ENCODE peak calls at places on chromosomes 4 and X, in ten cellular contexts. One of them, this sample, is unnamed.
A peak's percentile ranks its signal among the peaks of the same experiment; 100 is the strongest.

GRCh38 chr4:186137193-186137792 is 32.8 kb downstream of the FAM149A start:
- DNase-seq in ovary: no peak
- DNase-seq in aorta: no peak
- DNase-seq in mammary epithelial cell: no peak
- DNase-seq in HCT116: peak; percentile 12
- DNase-seq in H9: no peak
- DNase-seq in fibroblast of lung: peak; percentile 14
- DNase-seq in Karpas-422: peak; percentile 65
- DNase-seq in astrocyte: peak; percentile 4
- DNase-seq in psoas muscle: no peak
- DNase-seq in this sample: no peak

GRCh38 chr4:185637162-185637875 is 102.0 kb upstream of the PDLIM3 start:
- DNase-seq in H9: no peak
- DNase-seq in HCT116: no peak
- DNase-seq in mammary epithelial cell: no peak
- DNase-seq in Karpas-422: no peak
- DNase-seq in fibroblast of lung: no peak
- DNase-seq in astrocyte: no peak
- DNase-seq in aorta: no peak
- DNase-seq in ovary: no peak
- DNase-seq in psoas muscle: no peak
- DNase-seq in this sample: no peak

GRCh38 chr4:185711764-185712163 is 100.2 kb downstream of the SORBS2 start:
- DNase-seq in astrocyte: peak; percentile 54
- DNase-seq in psoas muscle: no peak
- DNase-seq in ovary: no peak
- DNase-seq in HCT116: no peak
- DNase-seq in H9: no peak
- DNase-seq in Karpas-422: no peak
- DNase-seq in mammary epithelial cell: peak; percentile 82
- DNase-seq in fibroblast of lung: peak; percentile 60
- DNase-seq in aorta: no peak
- DNase-seq in this sample: no peak

GRCh38 chr4:143391261-143391660 is 54.6 kb downstream of the GAB1 start:
- DNase-seq in psoas muscle: no peak
- DNase-seq in astrocyte: no peak
- DNase-seq in H9: no peak
- DNase-seq in Karpas-422: no peak
- DNase-seq in fibroblast of lung: no peak
- DNase-seq in mammary epithelial cell: no peak
- DNase-seq in HCT116: no peak
- DNase-seq in ovary: no peak
- DNase-seq in aorta: no peak
- DNase-seq in this sample: no peak

GRCh38 chr4:158170691-158171455 is 2.0 kb downstream of the GASK1B start:
- DNase-seq in aorta: peak; percentile 93
- DNase-seq in astrocyte: no peak
- DNase-seq in HCT116: no peak
- DNase-seq in ovary: peak; percentile 84
- DNase-seq in Karpas-422: peak; percentile 59
- DNase-seq in H9: peak; percentile 60
- DNase-seq in mammary epithelial cell: peak; percentile 93
- DNase-seq in fibroblast of lung: peak; percentile 22
- DNase-seq in psoas muscle: peak; percentile 74
- DNase-seq in this sample: peak; percentile 72

GRCh38 chr4:16759781-16760459 is 138.5 kb downstream of the LDB2 start:
- DNase-seq in astrocyte: no peak
- DNase-seq in H9: no peak
- DNase-seq in psoas muscle: no peak
- DNase-seq in mammary epithelial cell: no peak
- DNase-seq in ovary: no peak
- DNase-seq in HCT116: no peak
- DNase-seq in fibroblast of lung: no peak
- DNase-seq in Karpas-422: no peak
- DNase-seq in aorta: no peak
- DNase-seq in this sample: no peak

GRCh38 chr4:147778942-147779341 is 47.1 kb downstream of the ARHGAP10 start:
- DNase-seq in aorta: no peak
- DNase-seq in H9: no peak
- DNase-seq in HCT116: no peak
- DNase-seq in mammary epithelial cell: no peak
- DNase-seq in fibroblast of lung: no peak
- DNase-seq in ovary: no peak
- DNase-seq in psoas muscle: no peak
- DNase-seq in astrocyte: no peak
- DNase-seq in Karpas-422: no peak
- DNase-seq in this sample: no peak

GRCh38 chr4:99612281-99612680 is 37.7 kb downstream of the MTTP start:
- DNase-seq in mammary epithelial cell: no peak
- DNase-seq in HCT116: no peak
- DNase-seq in Karpas-422: no peak
- DNase-seq in psoas muscle: no peak
- DNase-seq in astrocyte: no peak
- DNase-seq in ovary: no peak
- DNase-seq in aorta: no peak
- DNase-seq in fibroblast of lung: no peak
- DNase-seq in H9: no peak
- DNase-seq in this sample: no peak

GRCh38 chr4:121199742-121200561 is 35.8 kb upstream of the TNIP3 start:
- DNase-seq in aorta: no peak
- DNase-seq in mammary epithelial cell: no peak
- DNase-seq in astrocyte: no peak
- DNase-seq in HCT116: no peak
- DNase-seq in H9: no peak
- DNase-seq in psoas muscle: no peak
- DNase-seq in Karpas-422: no peak
- DNase-seq in fibroblast of lung: no peak
- DNase-seq in ovary: no peak
- DNase-seq in this sample: no peak

GRCh38 chr4:155657169-155657568 is 9.5 kb upstream of the GUCY1A1 start:
- DNase-seq in HCT116: no peak
- DNase-seq in ovary: no peak
- DNase-seq in fibroblast of lung: no peak
- DNase-seq in H9: no peak
- DNase-seq in psoas muscle: no peak
- DNase-seq in Karpas-422: no peak
- DNase-seq in aorta: no peak
- DNase-seq in mammary epithelial cell: no peak
- DNase-seq in astrocyte: no peak
- DNase-seq in this sample: no peak

GRCh38 chr4:173252024-173252935 is 81.9 kb downstream of the HMGB2 start:
- DNase-seq in ovary: peak; percentile 22
- DNase-seq in H9: no peak
- DNase-seq in aorta: peak; percentile 77
- DNase-seq in Karpas-422: no peak
- DNase-seq in fibroblast of lung: peak; percentile 100
- DNase-seq in HCT116: peak; percentile 99
- DNase-seq in mammary epithelial cell: peak; percentile 99
- DNase-seq in astrocyte: peak; percentile 100
- DNase-seq in psoas muscle: peak; percentile 71
- DNase-seq in this sample: no peak

GRCh38 chr4:173247316-173247715 is 78.7 kb downstream of the GALNT7 start:
- DNase-seq in psoas muscle: no peak
- DNase-seq in mammary epithelial cell: no peak
- DNase-seq in HCT116: no peak
- DNase-seq in aorta: no peak
- DNase-seq in H9: no peak
- DNase-seq in ovary: no peak
- DNase-seq in astrocyte: no peak
- DNase-seq in fibroblast of lung: no peak
- DNase-seq in Karpas-422: peak; percentile 55
- DNase-seq in this sample: no peak

GRCh38 chr4:173243917-173244658 is 75.5 kb downstream of the GALNT7 start:
- DNase-seq in mammary epithelial cell: no peak
- DNase-seq in H9: no peak
- DNase-seq in Karpas-422: no peak
- DNase-seq in ovary: no peak
- DNase-seq in HCT116: no peak
- DNase-seq in aorta: no peak
- DNase-seq in psoas muscle: no peak
- DNase-seq in fibroblast of lung: no peak
- DNase-seq in astrocyte: no peak
- DNase-seq in this sample: no peak

GRCh38 chr4:173246719-173247118 is 78.1 kb downstream of the GALNT7 start:
- DNase-seq in Karpas-422: peak; percentile 81
- DNase-seq in psoas muscle: no peak
- DNase-seq in ovary: no peak
- DNase-seq in HCT116: no peak
- DNase-seq in aorta: no peak
- DNase-seq in mammary epithelial cell: no peak
- DNase-seq in fibroblast of lung: no peak
- DNase-seq in astrocyte: no peak
- DNase-seq in H9: no peak
- DNase-seq in this sample: no peak

GRCh38 chr4:173248690-173249089 is 80.1 kb downstream of the GALNT7 start:
- DNase-seq in mammary epithelial cell: no peak
- DNase-seq in Karpas-422: no peak
- DNase-seq in aorta: no peak
- DNase-seq in ovary: no peak
- DNase-seq in H9: no peak
- DNase-seq in HCT116: no peak
- DNase-seq in astrocyte: no peak
- DNase-seq in psoas muscle: no peak
- DNase-seq in fibroblast of lung: no peak
- DNase-seq in this sample: no peak
- H3K4me1 ChIP-seq in mammary epithelial cell: peaks cover 17% of the 10 kb centered on the region
- H3K4me1 ChIP-seq in Karpas-422: peaks cover 83% of the 10 kb centered on the region
- H3K4me1 ChIP-seq in aorta: peaks cover 6% of the 10 kb centered on the region
- H3K4me1 ChIP-seq in ovary: peaks cover 5% of the 10 kb centered on the region
- H3K4me1 ChIP-seq in H9: peaks cover 19% of the 10 kb centered on the region
- H3K4me1 ChIP-seq in HCT116: peaks cover 21% of the 10 kb centered on the region
- H3K4me1 ChIP-seq in astrocyte: peaks cover 11% of the 10 kb centered on the region
- H3K4me1 ChIP-seq in psoas muscle: peaks cover 12% of the 10 kb centered on the region
- H3K4me1 ChIP-seq in fibroblast of lung: peaks cover 3% of the 10 kb centered on the region
- H3K4me1 ChIP-seq in this sample: no peaks in the 10 kb centered on the region

GRCh38 chrX:71131510-71131909 is 13.1 kb downstream of the MED12 start:
- DNase-seq in H9: no peak
- DNase-seq in fibroblast of lung: no peak
- DNase-seq in HCT116: no peak
- DNase-seq in aorta: no peak
- DNase-seq in ovary: no peak
- DNase-seq in psoas muscle: no peak
- DNase-seq in Karpas-422: no peak
- DNase-seq in astrocyte: no peak
- DNase-seq in mammary epithelial cell: no peak
- DNase-seq in this sample: no peak
- H3K27me3 ChIP-seq in H9: no peaks in the 10 kb centered on the region
- H3K27me3 ChIP-seq in fibroblast of lung: no peaks in the 10 kb centered on the region
- H3K27me3 ChIP-seq in HCT116: no peaks in the 10 kb centered on the region
- H3K27me3 ChIP-seq in aorta: no peaks in the 10 kb centered on the region
- H3K27me3 ChIP-seq in ovary: no peaks in the 10 kb centered on the region
- H3K27me3 ChIP-seq in psoas muscle: no peaks in the 10 kb centered on the region
- H3K27me3 ChIP-seq in Karpas-422: no peaks in the 10 kb centered on the region
- H3K27me3 ChIP-seq in astrocyte: no peaks in the 10 kb centered on the region
- H3K27me3 ChIP-seq in mammary epithelial cell: no peaks in the 10 kb centered on the region
- H3K27me3 ChIP-seq in this sample: no peaks in the 10 kb centered on the region

GRCh38 chr4:122873146-122873545 is 46.5 kb downstream of the FGF2 start:
- DNase-seq in ovary: no peak
- DNase-seq in H9: no peak
- DNase-seq in fibroblast of lung: no peak
- DNase-seq in psoas muscle: no peak
- DNase-seq in mammary epithelial cell: no peak
- DNase-seq in astrocyte: no peak
- DNase-seq in aorta: no peak
- DNase-seq in HCT116: no peak
- DNase-seq in Karpas-422: no peak
- DNase-seq in this sample: no peak

GRCh38 chr4:122876456-122876855 is 45.9 kb downstream of the NUDT6 start:
- DNase-seq in psoas muscle: no peak
- DNase-seq in H9: no peak
- DNase-seq in HCT116: no peak
- DNase-seq in astrocyte: no peak
- DNase-seq in mammary epithelial cell: no peak
- DNase-seq in aorta: no peak
- DNase-seq in fibroblast of lung: peak; percentile 34
- DNase-seq in ovary: no peak
- DNase-seq in Karpas-422: no peak
- DNase-seq in this sample: no peak

GRCh38 chr4:122875949-122876348 is 46.4 kb downstream of the NUDT6 start:
- DNase-seq in HCT116: no peak
- DNase-seq in astrocyte: no peak
- DNase-seq in aorta: no peak
- DNase-seq in mammary epithelial cell: no peak
- DNase-seq in ovary: no peak
- DNase-seq in H9: no peak
- DNase-seq in Karpas-422: no peak
- DNase-seq in psoas muscle: no peak
- DNase-seq in fibroblast of lung: no peak
- DNase-seq in this sample: no peak

GRCh38 chr4:122874194-122874593 is 47.6 kb downstream of the FGF2 start:
- DNase-seq in psoas muscle: no peak
- DNase-seq in ovary: no peak
- DNase-seq in HCT116: no peak
- DNase-seq in astrocyte: peak; percentile 82
- DNase-seq in Karpas-422: no peak
- DNase-seq in aorta: no peak
- DNase-seq in H9: no peak
- DNase-seq in fibroblast of lung: peak; percentile 88
- DNase-seq in mammary epithelial cell: peak; percentile 55
- DNase-seq in this sample: no peak

DNA sequence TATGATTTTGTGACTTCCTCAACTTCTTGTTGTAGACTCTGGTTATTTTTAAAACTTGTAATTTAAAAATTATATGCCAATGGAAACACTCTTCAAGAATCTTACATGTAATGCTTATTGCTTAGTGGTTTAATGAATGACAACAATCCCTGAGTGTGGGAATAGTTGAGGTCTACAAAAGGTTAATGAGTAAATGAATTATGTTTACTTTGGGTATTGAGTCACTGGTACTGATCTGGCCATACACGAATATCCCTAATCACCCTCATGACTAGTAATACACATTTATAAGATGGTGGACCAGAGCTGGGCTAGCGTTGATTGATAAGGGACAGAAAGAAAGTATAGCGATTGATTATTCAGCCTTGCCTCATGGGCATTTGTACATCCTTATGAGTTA is 47.1 kb downstream of the FGF2 start:
- DNase-seq in Karpas-422: no peak
- DNase-seq in fibroblast of lung: peak; percentile 92
- DNase-seq in ovary: no peak
- DNase-seq in psoas muscle: no peak
- DNase-seq in astrocyte: peak; percentile 91
- DNase-seq in H9: no peak
- DNase-seq in mammary epithelial cell: peak; percentile 74
- DNase-seq in HCT116: no peak
- DNase-seq in aorta: no peak
- DNase-seq in this sample: no peak
- H3K27ac ChIP-seq in Karpas-422: no peak overlapping the region
- H3K27ac ChIP-seq in fibroblast of lung: peak overlapping the region; percentile 50
- H3K27ac ChIP-seq in ovary: no peak overlapping the region
- H3K27ac ChIP-seq in psoas muscle: no peak overlapping the region
- H3K27ac ChIP-seq in astrocyte: peak overlapping the region; percentile 85
- H3K27ac ChIP-seq in H9: no peak overlapping the region
- H3K27ac ChIP-seq in mammary epithelial cell: peak overlapping the region; percentile 73
- H3K27ac ChIP-seq in HCT116: no peak overlapping the region
- H3K27ac ChIP-seq in aorta: no peak overlapping the region
- H3K27ac ChIP-seq in this sample: no peak overlapping the region

GRCh38 chr4:156949373-156949814 is 22.2 kb downstream of the PDGFC start:
- DNase-seq in mammary epithelial cell: peak; percentile 86
- DNase-seq in fibroblast of lung: peak; percentile 96
- DNase-seq in astrocyte: peak; percentile 95
- DNase-seq in ovary: no peak
- DNase-seq in HCT116: no peak
- DNase-seq in psoas muscle: no peak
- DNase-seq in Karpas-422: no peak
- DNase-seq in aorta: no peak
- DNase-seq in H9: no peak
- DNase-seq in this sample: no peak
- H3K4me1 ChIP-seq in mammary epithelial cell: peaks cover 50% of the 10 kb centered on the region
- H3K4me1 ChIP-seq in fibroblast of lung: peaks cover 31% of the 10 kb centered on the region
- H3K4me1 ChIP-seq in astrocyte: peaks cover 73% of the 10 kb centered on the region
- H3K4me1 ChIP-seq in ovary: peaks cover 10% of the 10 kb centered on the region
- H3K4me1 ChIP-seq in HCT116: peaks cover 26% of the 10 kb centered on the region
- H3K4me1 ChIP-seq in psoas muscle: peaks cover 67% of the 10 kb centered on the region
- H3K4me1 ChIP-seq in Karpas-422: no peaks in the 10 kb centered on the region
- H3K4me1 ChIP-seq in aorta: peaks cover 18% of the 10 kb centered on the region
- H3K4me1 ChIP-seq in H9: no peaks in the 10 kb centered on the region
- H3K4me1 ChIP-seq in this sample: peaks cover 33% of the 10 kb centered on the region